ENCODE peak calls at places on chromosomes 7 and 10, in six cellular contexts. N is A549, D is HepG2, S is GM12878, K is upper lobe of left lung, Y is K562. B is an unnamed sample.

GRCh38 chr7:129136887-129137647 is 7.4 kb upstream of the TSPAN33 start:
- ATAC-seq in N (no peak), D (no peak), S (peak; percentile 83), K (no peak), Y (no peak), B (no peak)

GRCh38 chr10:125627646-125628045 is 55.3 kb downstream of the TEX36 start:
- ATAC-seq in N (no peak), D (no peak), S (no peak), K (no peak), Y (no peak), B (no peak)

GRCh38 chr10:71222541-71223364 is 10.4 kb downstream of the UNC5B start:
- ATAC-seq in N (peak; percentile 77), D (peak; percentile 85), S (peak; percentile 69), K (no peak), Y (peak; percentile 78), B (no peak)

GRCh38 chr10:117074621-117075020 is 63.4 kb downstream of the VAX1 start:
- ATAC-seq in N (peak; percentile 77), D (peak; percentile 57), S (no peak), K (no peak), Y (peak; percentile 51), B (no peak)

GRCh38 chr7:17552373-17552772 is 253.9 kb downstream of the AHR start:
- ATAC-seq in N (no peak), D (no peak), S (no peak), K (no peak), Y (no peak), B (no peak)

GRCh38 chr10:3735175-3735574 is 49.8 kb downstream of the KLF6 start:
- ATAC-seq in N (peak; percentile 49), D (peak; percentile 99), S (peak; percentile 67), K (no peak), Y (peak; percentile 91), B (no peak)

GRCh38 chr7:30863694-30864011 is 48.0 kb upstream of the AQP1 start:
- ATAC-seq in N (no peak), D (no peak), S (no peak), K (no peak), Y (no peak), B (no peak)

GRCh38 chr7:74092964-74093339 is 9.3 kb downstream of the LIMK1 start:
- ATAC-seq in N (peak; percentile 6), D (no peak), S (peak; percentile 82), K (peak; percentile 65), Y (no peak), B (peak; percentile 40)

GRCh38 chr10:77545585-77545984 is 92.0 kb downstream of the KCNMA1 start:
- ATAC-seq in N (no peak), D (no peak), S (no peak), K (peak; percentile 52), Y (no peak), B (no peak)

GRCh38 chr7:112157072-112157471 is 49.1 kb downstream of the DOCK4 start:
- ATAC-seq in N (no peak), D (no peak), S (no peak), K (no peak), Y (no peak), B (no peak)

GRCh38 chr7:155643804-155644177 is 670 bp upstream of the RBM33 start:
- ATAC-seq in N (peak; percentile 71), D (peak; percentile 57), S (peak; percentile 48), K (no peak), Y (peak; percentile 55), B (no peak)

GRCh38 chr10:112526130-112526529 is 79.1 kb downstream of the VTI1A start:
- ATAC-seq in N (peak; percentile 45), D (no peak), S (peak; percentile 68), K (no peak), Y (no peak), B (no peak)

GRCh38 chr10:60846173-60846572 is 67.9 kb downstream of the CDK1 start:
- ATAC-seq in N (peak; percentile 45), D (no peak), S (no peak), K (no peak), Y (peak; percentile 66), B (peak; percentile 40)

GRCh38 chr7:50409856-50410468 is 40.2 kb downstream of the FIGNL1 start:
- ATAC-seq in N (no peak), D (no peak), S (peak; percentile 72), K (no peak), Y (no peak), B (no peak)

GRCh38 chr7:69510114-69510513 is 88.2 kb upstream of the AUTS2 start:
- ATAC-seq in N (no peak), D (no peak), S (no peak), K (no peak), Y (no peak), B (no peak)

GRCh38 chr7:41187322-41187721 is 515.6 kb downstream of the INHBA start:
- ATAC-seq in N (no peak), D (no peak), S (peak; percentile 42), K (no peak), Y (no peak), B (no peak)

GRCh38 chr10:130138479-130138866 is 2.3 kb downstream of the GLRX3 start:
- ATAC-seq in N (peak; percentile 28), D (peak; percentile 56), S (peak; percentile 28), K (peak; percentile 88), Y (peak; percentile 66), B (no peak)

GRCh38 chr10:116665541-116666125 is 44.9 kb downstream of the PNLIPRP2 start:
- ATAC-seq in N (no peak), D (peak; percentile 55), S (no peak), K (peak; percentile 16), Y (no peak), B (peak; percentile 76)

GRCh38 chr10:11118696-11119095 is 101.0 kb downstream of the CELF2 start:
- ATAC-seq in N (no peak), D (no peak), S (no peak), K (no peak), Y (no peak), B (no peak)

GRCh38 chr10:123863721-123864432 is 27.7 kb downstream of the CPXM2 start:
- ATAC-seq in N (no peak), D (peak; percentile 46), S (no peak), K (no peak), Y (no peak), B (no peak)

GRCh38 chr7:84187813-84188212 is 6.8 kb downstream of the SEMA3A start:
- ATAC-seq in N (no peak), D (no peak), S (peak; percentile 71), K (no peak), Y (no peak), B (no peak)

GRCh38 chr7:155702616-155703015 is 58.2 kb downstream of the RBM33 start:
- ATAC-seq in N (no peak), D (no peak), S (no peak), K (no peak), Y (no peak), B (no peak)

GRCh38 chr7:17773289-17773626 is 167.0 kb downstream of the SNX13 start:
- ATAC-seq in N (peak; percentile 70), D (peak; percentile 92), S (peak; percentile 59), K (peak; percentile 71), Y (no peak), B (peak; percentile 69)

GRCh38 chr7:121084748-121085336 is 96.3 kb downstream of the CPED1 start:
- ATAC-seq in N (peak; percentile 79), D (peak; percentile 65), S (no peak), K (no peak), Y (no peak), B (peak; percentile 44)

GRCh38 chr10:11517150-11517549 is 94.3 kb downstream of the USP6NL start:
- ATAC-seq in N (no peak), D (no peak), S (peak; percentile 75), K (no peak), Y (no peak), B (no peak)

GRCh38 chr7:120505770-120506169 is 232.8 kb downstream of the KCND2 start:
- ATAC-seq in N (no peak), D (no peak), S (no peak), K (no peak), Y (no peak), B (no peak)

GRCh38 chr10:100728928-100729876 is 16.2 kb upstream of the PAX2 start:
- ATAC-seq in N (peak; percentile 88), D (peak; percentile 80), S (peak; percentile 73), K (no peak), Y (peak; percentile 92), B (no peak)
- TF ChIP-seq CTCF in N (peak; percentile 85), D (peak; percentile 57), S (no peak), K (no peak), Y (peak; percentile 45), B (no peak)

DNA sequence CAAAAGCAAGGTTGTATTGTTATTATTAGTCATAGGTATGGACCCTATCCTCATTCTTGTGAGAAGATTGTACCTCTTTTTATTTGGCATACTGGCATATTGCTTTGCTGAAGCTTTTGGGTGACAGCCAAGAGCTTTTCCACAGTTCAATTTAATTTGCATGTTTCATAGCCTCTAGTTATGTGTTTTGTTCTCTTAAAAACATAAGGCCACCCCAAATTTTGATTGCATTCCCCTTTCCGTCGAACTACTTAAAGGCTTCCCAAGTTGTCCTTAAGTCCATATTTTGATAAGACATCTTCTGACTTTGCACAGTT is 1.6 kb downstream of the MCU start:
- ATAC-seq in N (no peak), D (no peak), S (no peak), K (no peak), Y (no peak), B (no peak)
- H3K4me3 ChIP-seq in N (peak overlapping the region; percentile 80), D (peak overlapping the region; percentile 14), S (peak overlapping the region; percentile 90), K (no peak overlapping the region), Y (peak overlapping the region; percentile 71), B (peak overlapping the region; percentile 97)

GRCh38 chr7:23893172-23893941 is 183.3 kb downstream of the STK31 start:
- ATAC-seq in N (peak; percentile 56), D (no peak), S (no peak), K (peak; percentile 30), Y (peak; percentile 34), B (no peak)
- TF ChIP-seq EP300 in N (no peak), D (no peak), S (no peak), K (no peak), Y (no peak), B (no peak)

DNA sequence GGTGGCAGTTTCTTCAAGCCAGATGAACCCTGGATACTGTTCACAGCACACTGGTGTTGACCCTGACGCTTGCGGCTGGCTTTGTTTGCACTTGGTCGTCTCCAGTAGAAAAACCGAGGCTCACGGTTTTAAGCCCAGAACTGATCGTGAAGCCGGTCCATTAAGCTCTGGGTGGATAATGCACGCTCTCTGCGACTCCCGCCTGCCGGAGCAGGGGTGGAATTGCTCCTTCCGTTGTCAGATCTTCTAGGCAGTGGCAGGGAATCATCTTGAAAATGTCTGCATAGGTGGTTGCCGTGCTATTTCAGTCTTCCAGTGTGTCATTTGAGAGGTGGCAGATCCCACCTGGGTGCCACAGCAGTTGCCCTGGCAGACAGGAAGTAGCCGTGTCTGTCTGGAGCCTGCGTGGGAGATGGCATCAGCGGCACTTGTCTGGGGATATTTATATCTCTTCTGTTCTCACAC is 35.9 kb upstream of the AP5Z1 start:
- ATAC-seq in N (peak; percentile 68), D (peak; percentile 78), S (no peak), K (peak; percentile 60), Y (peak; percentile 83), B (peak; percentile 66)
- TF ChIP-seq CTCF in N (no peak), D (peak; percentile 34), S (no peak), K (peak; percentile 48), Y (peak; percentile 66), B (no peak)

DNA sequence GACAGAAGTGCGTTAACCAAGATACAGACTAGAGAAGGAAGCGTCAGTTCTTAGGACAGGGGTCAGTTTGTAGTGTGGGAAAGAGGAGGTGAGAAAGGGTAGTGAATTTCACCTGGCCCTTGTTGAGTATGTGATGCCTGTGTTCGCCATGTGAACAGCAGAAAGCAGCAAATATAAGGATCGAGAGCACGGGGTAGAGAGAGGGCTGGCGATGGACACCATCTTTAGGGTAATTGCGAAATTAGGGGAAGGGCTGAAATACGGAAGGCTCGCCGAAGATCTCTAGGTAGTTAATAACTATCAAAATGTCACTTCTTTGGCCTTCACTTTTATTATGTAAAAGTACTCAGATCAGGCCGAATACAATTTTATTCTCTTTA is 6.2 kb upstream of the MEST start:
- ATAC-seq in N (peak; percentile 63), D (no peak), S (no peak), K (no peak), Y (no peak), B (no peak)
- H3K4me3 ChIP-seq in N (peak overlapping the region; percentile 54), D (peak overlapping the region; percentile 27), S (peak overlapping the region; percentile 48), K (peak overlapping the region; percentile 6), Y (no peak overlapping the region), B (peak overlapping the region; percentile 51)

B was measured in gastroesophageal sphincter.